ENCODE peak calls at places on chromosomes 16 and 17, in five cellular contexts. S is gastrocnemius medialis, J is ovary, L is heart right ventricle, M is OCI-LY7. Q is an unnamed sample.

GRCh38 chr17:54948380-54948779 is 20.1 kb downstream of the COX11 start:
- DNase-seq in J (no peak), L (no peak), S (no peak), M (no peak), Q (peak; percentile 57)

GRCh38 chr16:56316545-56316944 is 108.8 kb downstream of the AMFR start:
- DNase-seq in M (no peak), L (no peak), J (no peak), S (no peak), Q (no peak)

GRCh38 chr17:42119301-42119700 is 1.9 kb downstream of the KAT2A start:
- DNase-seq in S (no peak), L (no peak), M (no peak), J (no peak), Q (no peak)

GRCh38 chr16:89256651-89257254 is 39.2 kb downstream of the ZNF778 start:
- DNase-seq in M (no peak), S (no peak), J (peak; percentile 52), L (no peak), Q (no peak)

GRCh38 chr16:49621240-49622083 is 234.4 kb downstream of the ZNF423 start:
- DNase-seq in J (peak; percentile 43), M (no peak), L (no peak), S (peak; percentile 4), Q (peak; percentile 15)

GRCh38 chr16:30808163-30808562 is 21.2 kb upstream of the ZNF629 start:
- DNase-seq in L (no peak), J (no peak), M (no peak), S (no peak), Q (no peak)

GRCh38 chr16:15704545-15704987 is 54.5 kb downstream of the NDE1 start:
- DNase-seq in L (peak; percentile 81), J (peak; percentile 60), M (peak; percentile 65), S (peak; percentile 65), Q (peak; percentile 68)

GRCh38 chr16:25625620-25626019 is 66.1 kb upstream of the HS3ST4 start:
- DNase-seq in J (no peak), S (no peak), M (no peak), L (no peak), Q (no peak)

GRCh38 chr16:2719328-2720062 is 529 bp downstream of the PRSS27 start:
- DNase-seq in J (no peak), M (no peak), L (no peak), S (peak; percentile 69), Q (no peak)

GRCh38 chr17:70945386-70945785 is 776.1 kb downstream of the KCNJ2 start:
- DNase-seq in L (no peak), M (no peak), S (no peak), J (no peak), Q (peak; percentile 9)

GRCh38 chr17:63387941-63388340 is 58.2 kb downstream of the CYB561 start:
- DNase-seq in J (no peak), M (no peak), S (no peak), L (no peak), Q (no peak)

GRCh38 chr17:18947866-18948265 is 4.1 kb upstream of the SLC5A10 start:
- DNase-seq in J (no peak), S (no peak), L (no peak), M (no peak), Q (no peak)

GRCh38 chr16:70396209-70396904 is 42.5 kb downstream of the ST3GAL2 start:
- DNase-seq in L (no peak), J (no peak), S (no peak), M (no peak), Q (no peak)

GRCh38 chr16:69406780-69407331 is 17.6 kb upstream of the CYB5B start:
- DNase-seq in M (peak; percentile 29), S (no peak), L (no peak), J (no peak), Q (no peak)

GRCh38 chr16:69859105-69859969 is 91.8 kb upstream of the CLEC18A start:
- DNase-seq in M (peak; percentile 21), L (peak; percentile 58), J (no peak), S (peak; percentile 23), Q (no peak)

GRCh38 chr16:1535391-1536291 is 2.2 kb downstream of the TMEM204 start:
- DNase-seq in J (peak; percentile 40), L (no peak), S (no peak), M (no peak), Q (no peak)

GRCh38 chr17:79075433-79075805 is 795 bp downstream of the ENGASE start:
- DNase-seq in L (no peak), M (no peak), J (no peak), S (no peak), Q (no peak)

GRCh38 chr17:28295677-28296578 is 23.1 kb upstream of the TMEM97 start:
- DNase-seq in L (no peak), S (no peak), J (no peak), M (no peak), Q (no peak)

GRCh38 chr16:13919330-13919682 is 648 bp upstream of the ERCC4 start:
- DNase-seq in L (no peak), S (no peak), M (peak; percentile 59), J (no peak), Q (no peak)

GRCh38 chr16:68367034-68367433 is 56.2 kb downstream of the PRMT7 start:
- DNase-seq in J (no peak), L (no peak), S (no peak), M (peak; percentile 62), Q (no peak)

GRCh38 chr17:7147772-7148171 is 31.4 kb downstream of the ASGR1 start:
- DNase-seq in S (no peak), L (no peak), M (no peak), J (no peak), Q (no peak)

GRCh38 chr16:88703486-88704309 is 2.5 kb downstream of the RNF166 start:
- DNase-seq in S (no peak), L (peak; percentile 40), J (no peak), M (peak; percentile 73), Q (no peak)

GRCh38 chr17:39143552-39144093 is 7.8 kb downstream of the PLXDC1 start:
- DNase-seq in S (peak; percentile 58), J (no peak), M (no peak), L (peak; percentile 74), Q (no peak)

GRCh38 chr17:7703584-7704574 is 1.1 kb upstream of the EFNB3 start:
- DNase-seq in L (no peak), J (no peak), M (peak; percentile 34), S (no peak), Q (peak; percentile 29)

GRCh38 chr17:3475812-3476686 is at the start of gene ASPA:
- DNase-seq in S (no peak), L (no peak), J (no peak), M (no peak), Q (no peak)

GRCh38 chr16:22300427-22301071 is 3.3 kb downstream of the POLR3E start:
- DNase-seq in M (peak; percentile 61), J (no peak), S (peak; percentile 73), L (peak; percentile 49), Q (peak; percentile 39)

GRCh38 chr16:71436473-71436872 is 5.4 kb downstream of the TLE7 start:
- DNase-seq in L (no peak), S (no peak), J (no peak), M (no peak), Q (no peak)

GRCh38 chr17:27754549-27754948 is 45.8 kb downstream of the NOS2 start:
- DNase-seq in M (no peak), L (no peak), J (no peak), S (no peak), Q (no peak)

GRCh38 chr17:5618511-5618910 is 34.2 kb upstream of the NLRP1 start:
- DNase-seq in L (no peak), S (no peak), J (no peak), M (no peak), Q (no peak)

GRCh38 chr16:89143911-89144675 is 27.5 kb upstream of the CDH15 start:
- DNase-seq in J (no peak), L (no peak), M (no peak), S (no peak), Q (no peak)

GRCh38 chr16:8952281-8952751 is 11.4 kb downstream of the USP7 start:
- DNase-seq in M (no peak), S (no peak), L (no peak), J (no peak), Q (no peak)

GRCh38 chr17:83105512-83105911 is 26.1 kb downstream of the METRNL start:
- DNase-seq in J (no peak), M (no peak), S (no peak), L (no peak), Q (no peak)

GRCh38 chr16:80931985-80932720 is 74.5 kb downstream of the CMC2 start:
- DNase-seq in M (no peak), S (peak; percentile 53), L (peak; percentile 62), J (peak; percentile 69), Q (no peak)

GRCh38 chr16:53913082-53913870 is 209.3 kb downstream of the FTO start:
- DNase-seq in S (peak; percentile 26), J (peak; percentile 54), L (peak; percentile 59), M (no peak), Q (no peak)

GRCh38 chr16:81876273-81876900 is 97.3 kb downstream of the PLCG2 start:
- DNase-seq in L (no peak), J (no peak), S (no peak), M (no peak), Q (no peak)

GRCh38 chr17:68378202-68379149 is 78.8 kb downstream of the WIPI1 start:
- DNase-seq in S (peak; percentile 100), J (peak; percentile 99), L (peak; percentile 92), M (no peak), Q (no peak)
- H3K27ac ChIP-seq in S (peak overlapping the region; percentile 96), J (peak overlapping the region; percentile 95), L (peak overlapping the region; percentile 94), M (no peak overlapping the region), Q (no peak overlapping the region)

GRCh38 chr17:47615766-47616424 is 33.8 kb upstream of the KPNB1 start:
- DNase-seq in J (no peak), L (no peak), M (peak; percentile 72), S (no peak), Q (peak; percentile 75)
- H3K4me1 ChIP-seq in J (no peaks in the 10 kb centered on the region), L (no peaks in the 10 kb centered on the region), M (no peaks in the 10 kb centered on the region), S (peaks cover 19% of the 10 kb centered on the region), Q (no peaks in the 10 kb centered on the region)

GRCh38 chr16:86375370-86375769 is 135.0 kb upstream of the FOXF1 start:
- DNase-seq in S (no peak), M (no peak), J (no peak), L (no peak), Q (no peak)
- H3K27ac ChIP-seq in S (no peak overlapping the region), M (no peak overlapping the region), J (no peak overlapping the region), L (no peak overlapping the region), Q (no peak overlapping the region)

GRCh38 chr17:15249487-15249886 is 15.6 kb downstream of the PMP22 start:
- DNase-seq in M (no peak), J (no peak), L (no peak), S (no peak), Q (no peak)

GRCh38 chr17:15250459-15250858 is 14.7 kb downstream of the PMP22 start:
- DNase-seq in L (no peak), M (no peak), J (no peak), S (no peak), Q (no peak)

GRCh38 chr17:15247891-15248529 is 17.1 kb downstream of the PMP22 start:
- DNase-seq in M (peak; percentile 22), S (no peak), L (no peak), J (no peak), Q (no peak)
- H3K4me1 ChIP-seq in M (no peaks in the 10 kb centered on the region), S (peaks cover 9% of the 10 kb centered on the region), L (peaks cover 50% of the 10 kb centered on the region), J (peaks cover 10% of the 10 kb centered on the region), Q (no peaks in the 10 kb centered on the region)

GRCh38 chr16:4369006-4369766 is 2.5 kb upstream of the VASN start:
- DNase-seq in L (no peak), J (no peak), S (no peak), M (no peak), Q (no peak)
- H3K27ac ChIP-seq in L (peak overlapping the region; percentile 86), J (peak overlapping the region; percentile 87), S (peak overlapping the region; percentile 31), M (no peak overlapping the region), Q (no peak overlapping the region)

GRCh38 chr17:17910060-17910459 is 62.1 kb downstream of the TOM1L2 start:
- DNase-seq in J (no peak), S (no peak), L (no peak), M (no peak), Q (no peak)
- H3K4me1 ChIP-seq in J (peaks cover 14% of the 10 kb centered on the region), S (peaks cover 48% of the 10 kb centered on the region), L (peaks cover 37% of the 10 kb centered on the region), M (no peaks in the 10 kb centered on the region), Q (peaks cover 16% of the 10 kb centered on the region)

Q was measured in SJCRH30.